ENCODE peak calls at places on chromosomes 6 and 20, in four cellular contexts. One of them, this sample, is unnamed.

GRCh38 chr6:71190809-71191208 is 97.8 kb upstream of the OGFRL1 start:
- DNase-seq in pancreas: no peak
- DNase-seq in thyroid gland: no peak
- DNase-seq in H9: no peak
- DNase-seq in this sample: no peak

GRCh38 chr6:37646986-37647764 is 50.5 kb downstream of the MDGA1 start:
- DNase-seq in pancreas: no peak
- DNase-seq in thyroid gland: no peak
- DNase-seq in H9: no peak
- DNase-seq in this sample: no peak

GRCh38 chr20:59120491-59120890 is 43.1 kb upstream of the ZNF831 start:
- DNase-seq in pancreas: no peak
- DNase-seq in thyroid gland: no peak
- DNase-seq in H9: no peak
- DNase-seq in this sample: no peak

GRCh38 chr6:68777956-68778355 is 142.9 kb downstream of the ADGRB3 start:
- DNase-seq in pancreas: no peak
- DNase-seq in thyroid gland: no peak
- DNase-seq in H9: no peak
- DNase-seq in this sample: no peak

GRCh38 chr6:73451166-73452106 is 661 bp downstream of the CGAS start:
- DNase-seq in pancreas: peak; percentile 74
- DNase-seq in thyroid gland: peak; percentile 13
- DNase-seq in H9: peak; percentile 62
- DNase-seq in this sample: no peak

GRCh38 chr20:21710341-21710740 is 4.9 kb downstream of the PAX1 start:
- DNase-seq in pancreas: no peak
- DNase-seq in thyroid gland: no peak
- DNase-seq in H9: no peak
- DNase-seq in this sample: no peak

GRCh38 chr6:70717038-70717801 is 49.5 kb downstream of the SMAP1 start:
- DNase-seq in pancreas: no peak
- DNase-seq in thyroid gland: no peak
- DNase-seq in H9: no peak
- DNase-seq in this sample: no peak

GRCh38 chr6:28218312-28219248 is 6.5 kb upstream of the ZSCAN9 start:
- DNase-seq in pancreas: peak; percentile 84
- DNase-seq in thyroid gland: peak; percentile 74
- DNase-seq in H9: peak; percentile 69
- DNase-seq in this sample: no peak

GRCh38 chr6:465531-466348 is 74.2 kb downstream of the IRF4 start:
- DNase-seq in pancreas: no peak
- DNase-seq in thyroid gland: no peak
- DNase-seq in H9: no peak
- DNase-seq in this sample: no peak

GRCh38 chr6:24971067-24971466 is 35.3 kb upstream of the RIPOR2 start:
- DNase-seq in pancreas: no peak
- DNase-seq in thyroid gland: no peak
- DNase-seq in H9: no peak
- DNase-seq in this sample: no peak

GRCh38 chr6:100893743-100894142 is 12.6 kb upstream of the ASCC3 start:
- DNase-seq in pancreas: no peak
- DNase-seq in thyroid gland: no peak
- DNase-seq in H9: no peak
- DNase-seq in this sample: no peak

GRCh38 chr20:51692806-51693400 is 75.3 kb downstream of the ATP9A start:
- DNase-seq in pancreas: no peak
- DNase-seq in thyroid gland: peak; percentile 84
- DNase-seq in H9: no peak
- DNase-seq in this sample: no peak

GRCh38 chr20:34389206-34389953 is 26.3 kb downstream of the ITCH start:
- DNase-seq in pancreas: no peak
- DNase-seq in thyroid gland: no peak
- DNase-seq in H9: no peak
- DNase-seq in this sample: no peak

GRCh38 chr20:40797425-40797824 is 108.4 kb upstream of the MAFB start:
- DNase-seq in pancreas: no peak
- DNase-seq in thyroid gland: no peak
- DNase-seq in H9: peak; percentile 32
- DNase-seq in this sample: no peak

GRCh38 chr6:31892821-31893220 is 4.7 kb downstream of the EHMT2 start:
- DNase-seq in pancreas: no peak
- DNase-seq in thyroid gland: no peak
- DNase-seq in H9: no peak
- DNase-seq in this sample: no peak

GRCh38 chr6:4364711-4365110 is 229.3 kb upstream of the ECI2 start:
- DNase-seq in pancreas: no peak
- DNase-seq in thyroid gland: no peak
- DNase-seq in H9: no peak
- DNase-seq in this sample: no peak

GRCh38 chr6:22236626-22237414 is 60.0 kb downstream of the PRL start:
- DNase-seq in pancreas: no peak
- DNase-seq in thyroid gland: no peak
- DNase-seq in H9: no peak
- DNase-seq in this sample: peak; percentile 95

GRCh38 chr6:35184580-35185301 is 29.0 kb upstream of the SCUBE3 start:
- DNase-seq in pancreas: no peak
- DNase-seq in thyroid gland: no peak
- DNase-seq in H9: no peak
- DNase-seq in this sample: no peak

GRCh38 chr20:53901064-53901463 is 169.3 kb downstream of the BCAS1 start:
- DNase-seq in pancreas: no peak
- DNase-seq in thyroid gland: no peak
- DNase-seq in H9: no peak
- DNase-seq in this sample: no peak

GRCh38 chr6:63347599-63347998 is 27.8 kb upstream of the LGSN start:
- DNase-seq in pancreas: no peak
- DNase-seq in thyroid gland: no peak
- DNase-seq in H9: no peak
- DNase-seq in this sample: peak; percentile 83

GRCh38 chr6:116278478-116278822 is 1.3 kb downstream of the TSPYL1 start:
- DNase-seq in pancreas: peak; percentile 24
- DNase-seq in thyroid gland: peak; percentile 14
- DNase-seq in H9: no peak
- DNase-seq in this sample: no peak
- H3K27ac ChIP-seq in pancreas: peak overlapping the region; percentile 99
- H3K27ac ChIP-seq in thyroid gland: peak overlapping the region; percentile 99
- H3K27ac ChIP-seq in H9: no peak overlapping the region
- H3K27ac ChIP-seq in this sample: peak overlapping the region; percentile 94

DNA sequence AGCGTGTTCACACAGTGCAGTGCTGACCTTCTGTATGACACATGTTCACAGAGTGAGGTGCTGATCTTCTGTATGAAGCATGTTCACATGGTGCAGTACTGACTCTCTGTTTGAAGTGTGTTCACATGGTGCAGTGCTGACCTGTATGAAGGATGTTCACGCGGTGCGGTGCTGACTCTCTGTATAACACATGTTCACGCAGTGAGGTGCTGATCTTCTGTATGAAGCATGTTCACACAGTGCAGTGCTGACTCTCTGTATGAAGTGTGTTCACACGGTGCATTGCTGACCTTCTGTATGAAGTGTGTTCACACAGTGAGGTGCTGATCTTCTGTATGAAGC is 10.8 kb upstream of the SERPINB1 start:
- DNase-seq in pancreas: no peak
- DNase-seq in thyroid gland: no peak
- DNase-seq in H9: no peak
- DNase-seq in this sample: no peak
- H3K27ac ChIP-seq in pancreas: no peak overlapping the region
- H3K27ac ChIP-seq in thyroid gland: no peak overlapping the region
- H3K27ac ChIP-seq in H9: no peak overlapping the region
- H3K27ac ChIP-seq in this sample: no peak overlapping the region

DNA sequence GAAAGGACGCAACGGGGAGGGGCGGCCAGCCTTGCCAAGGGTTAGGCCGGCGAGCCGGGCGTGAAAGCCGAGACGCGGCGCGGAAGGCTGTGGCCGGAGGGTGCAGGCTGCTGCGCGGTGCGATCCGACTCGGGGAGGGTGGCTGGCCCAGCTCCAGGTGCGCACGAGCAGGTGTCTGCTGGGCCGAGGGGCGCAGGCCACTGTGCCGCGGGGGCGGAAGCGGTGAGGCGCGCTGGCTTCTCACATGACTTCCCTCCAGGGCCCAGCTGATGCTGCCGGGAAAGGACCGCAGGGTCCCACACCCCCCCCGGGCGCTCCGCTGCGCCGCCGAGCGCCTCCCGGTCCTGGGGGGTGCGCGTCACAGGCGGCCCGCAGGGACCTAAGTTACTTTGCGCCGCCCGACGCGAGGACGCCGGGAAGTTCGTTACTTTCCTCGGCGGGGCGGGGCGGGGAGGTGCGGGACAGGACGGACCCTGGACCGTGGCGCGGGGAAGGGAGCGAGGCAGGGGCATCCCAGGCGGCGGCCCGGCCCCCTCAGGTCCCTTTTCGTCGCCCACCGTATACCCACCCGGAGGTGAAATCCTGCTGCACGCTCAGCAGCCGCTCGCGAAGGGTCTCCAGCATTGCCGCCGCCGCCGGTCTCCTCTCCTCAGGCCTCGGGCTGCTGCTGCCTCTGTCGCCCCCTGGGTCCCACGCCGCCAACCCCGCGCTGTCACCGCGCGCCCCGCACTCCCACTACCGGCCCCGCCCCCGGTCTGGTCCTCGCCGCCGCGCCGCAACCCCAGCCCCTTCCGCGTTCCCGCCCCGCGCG is at the start of gene DTNBP1:
- DNase-seq in pancreas: peak; percentile 90
- DNase-seq in thyroid gland: peak; percentile 79
- DNase-seq in H9: peak; percentile 83
- DNase-seq in this sample: no peak
- H3K27ac ChIP-seq in pancreas: peak within 1 kb of the TSS; percentile 79
- H3K27ac ChIP-seq in thyroid gland: peak within 1 kb of the TSS; percentile 54
- H3K27ac ChIP-seq in H9: no peak within 1 kb of the TSS
- H3K27ac ChIP-seq in this sample: peak within 1 kb of the TSS; percentile 22

GRCh38 chr6:89350281-89351037 is 2.1 kb downstream of the UBE2J1 start:
- DNase-seq in pancreas: no peak
- DNase-seq in thyroid gland: no peak
- DNase-seq in H9: no peak
- DNase-seq in this sample: no peak
- H3K27ac ChIP-seq in pancreas: no peak overlapping the region
- H3K27ac ChIP-seq in thyroid gland: peak overlapping the region; percentile 99
- H3K27ac ChIP-seq in H9: no peak overlapping the region
- H3K27ac ChIP-seq in this sample: no peak overlapping the region

GRCh38 chr6:151661928-151662327 is 145.6 kb upstream of the ESR1 start:
- DNase-seq in pancreas: no peak
- DNase-seq in thyroid gland: no peak
- DNase-seq in H9: peak; percentile 75
- DNase-seq in this sample: no peak
- H3K27ac ChIP-seq in pancreas: no peak overlapping the region
- H3K27ac ChIP-seq in thyroid gland: peak overlapping the region; percentile 22
- H3K27ac ChIP-seq in H9: no peak overlapping the region
- H3K27ac ChIP-seq in this sample: no peak overlapping the region

DNA sequence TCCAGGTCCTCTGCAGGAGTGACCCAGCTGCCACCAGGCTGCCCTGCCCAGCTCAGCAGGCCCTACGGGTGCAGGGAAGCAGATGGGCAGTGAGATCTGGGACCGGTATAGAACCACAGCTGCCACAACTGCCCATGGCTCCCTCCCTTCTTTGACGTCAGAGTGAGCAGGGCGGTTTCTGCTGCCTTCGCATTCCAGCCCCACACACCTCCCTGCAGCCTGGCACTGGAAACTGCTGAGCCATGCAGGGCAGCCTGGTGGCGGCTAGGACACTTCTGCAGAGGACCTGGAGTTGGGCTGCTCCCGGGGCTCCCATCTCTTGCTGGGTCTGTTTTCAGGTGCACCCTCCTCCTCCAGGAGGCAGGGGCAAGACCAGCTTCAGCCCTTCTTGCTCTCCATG is 101.6 kb upstream of the CD93 start:
- DNase-seq in pancreas: no peak
- DNase-seq in thyroid gland: peak; percentile 86
- DNase-seq in H9: no peak
- DNase-seq in this sample: no peak
- H3K27ac ChIP-seq in pancreas: no peak overlapping the region
- H3K27ac ChIP-seq in thyroid gland: no peak overlapping the region
- H3K27ac ChIP-seq in H9: no peak overlapping the region
- H3K27ac ChIP-seq in this sample: no peak overlapping the region